ENCODE peak calls at places on chromosomes 13 and 19, in nine cellular contexts. One of them, this sample, is unnamed.

GRCh38 chr13:29886446-29886845 is 36.0 kb upstream of the UBL3 start:
- DNase-seq in prostate gland: no peak
- DNase-seq in mesenchymal stem cell: no peak
- DNase-seq in adrenal gland: no peak
- DNase-seq in SW480: no peak
- DNase-seq in sciatic nerve: no peak
- DNase-seq in mesothelial cell of epicardium: no peak
- DNase-seq in germinal center: no peak
- DNase-seq in NCI-H2029 treated with DMSO at 0.1 percent for 48 hours: no peak
- DNase-seq in this sample: no peak

GRCh38 chr19:17450264-17451075 is 2.0 kb upstream of the TMEM221 start:
- DNase-seq in mesenchymal stem cell: no peak
- DNase-seq in prostate gland: no peak
- DNase-seq in mesothelial cell of epicardium: no peak
- DNase-seq in NCI-H2029 treated with DMSO at 0.1 percent for 48 hours: no peak
- DNase-seq in adrenal gland: no peak
- DNase-seq in germinal center: no peak
- DNase-seq in sciatic nerve: no peak
- DNase-seq in SW480: peak
- DNase-seq in this sample: no peak

GRCh38 chr19:52170863-52171320 is 529 bp downstream of the ZNF836 start:
- DNase-seq in adrenal gland: peak
- DNase-seq in prostate gland: no peak
- DNase-seq in mesothelial cell of epicardium: peak
- DNase-seq in mesenchymal stem cell: peak
- DNase-seq in NCI-H2029 treated with DMSO at 0.1 percent for 48 hours: no peak
- DNase-seq in germinal center: peak
- DNase-seq in SW480: no peak
- DNase-seq in sciatic nerve: peak
- DNase-seq in this sample: peak

GRCh38 chr13:110070046-110070445 is 236.9 kb downstream of the COL4A1 start:
- DNase-seq in SW480: no peak
- DNase-seq in mesothelial cell of epicardium: no peak
- DNase-seq in NCI-H2029 treated with DMSO at 0.1 percent for 48 hours: no peak
- DNase-seq in prostate gland: no peak
- DNase-seq in mesenchymal stem cell: no peak
- DNase-seq in germinal center: no peak
- DNase-seq in sciatic nerve: no peak
- DNase-seq in adrenal gland: no peak
- DNase-seq in this sample: no peak

GRCh38 chr13:102951808-102952207 is 106.0 kb downstream of the ERCC5 start:
- DNase-seq in sciatic nerve: no peak
- DNase-seq in mesothelial cell of epicardium: no peak
- DNase-seq in adrenal gland: no peak
- DNase-seq in mesenchymal stem cell: no peak
- DNase-seq in SW480: no peak
- DNase-seq in NCI-H2029 treated with DMSO at 0.1 percent for 48 hours: no peak
- DNase-seq in prostate gland: no peak
- DNase-seq in germinal center: no peak
- DNase-seq in this sample: no peak

GRCh38 chr19:55368106-55368505 is 2.2 kb downstream of the IL11 start:
- DNase-seq in SW480: no peak
- DNase-seq in NCI-H2029 treated with DMSO at 0.1 percent for 48 hours: no peak
- DNase-seq in sciatic nerve: no peak
- DNase-seq in germinal center: no peak
- DNase-seq in adrenal gland: no peak
- DNase-seq in prostate gland: no peak
- DNase-seq in mesenchymal stem cell: no peak
- DNase-seq in mesothelial cell of epicardium: no peak
- DNase-seq in this sample: no peak

GRCh38 chr19:15779756-15780476 is 7.5 kb upstream of the OR10H5 start:
- DNase-seq in mesenchymal stem cell: no peak
- DNase-seq in SW480: peak
- DNase-seq in adrenal gland: peak
- DNase-seq in sciatic nerve: peak
- DNase-seq in NCI-H2029 treated with DMSO at 0.1 percent for 48 hours: peak
- DNase-seq in germinal center: no peak
- DNase-seq in prostate gland: peak
- DNase-seq in mesothelial cell of epicardium: no peak
- DNase-seq in this sample: peak

GRCh38 chr13:29452773-29453574 is 142.5 kb downstream of the SLC7A1 start:
- DNase-seq in sciatic nerve: no peak
- DNase-seq in mesothelial cell of epicardium: no peak
- DNase-seq in germinal center: no peak
- DNase-seq in SW480: no peak
- DNase-seq in NCI-H2029 treated with DMSO at 0.1 percent for 48 hours: no peak
- DNase-seq in mesenchymal stem cell: no peak
- DNase-seq in adrenal gland: no peak
- DNase-seq in prostate gland: no peak
- DNase-seq in this sample: no peak

GRCh38 chr13:93788456-93788855 is 561.8 kb downstream of the GPC6 start:
- DNase-seq in NCI-H2029 treated with DMSO at 0.1 percent for 48 hours: peak
- DNase-seq in adrenal gland: no peak
- DNase-seq in prostate gland: no peak
- DNase-seq in SW480: no peak
- DNase-seq in sciatic nerve: no peak
- DNase-seq in mesenchymal stem cell: no peak
- DNase-seq in germinal center: no peak
- DNase-seq in mesothelial cell of epicardium: no peak
- DNase-seq in this sample: no peak

GRCh38 chr19:21046489-21046888 is 26.0 kb downstream of the ZNF430 start:
- DNase-seq in mesenchymal stem cell: no peak
- DNase-seq in mesothelial cell of epicardium: no peak
- DNase-seq in SW480: no peak
- DNase-seq in NCI-H2029 treated with DMSO at 0.1 percent for 48 hours: no peak
- DNase-seq in germinal center: no peak
- DNase-seq in prostate gland: no peak
- DNase-seq in adrenal gland: no peak
- DNase-seq in sciatic nerve: no peak
- DNase-seq in this sample: no peak

GRCh38 chr19:30799854-30800755 is 427.9 kb downstream of the ZNF536 start:
- DNase-seq in mesenchymal stem cell: peak
- DNase-seq in sciatic nerve: no peak
- DNase-seq in SW480: peak
- DNase-seq in NCI-H2029 treated with DMSO at 0.1 percent for 48 hours: no peak
- DNase-seq in prostate gland: peak
- DNase-seq in adrenal gland: peak
- DNase-seq in germinal center: peak
- DNase-seq in mesothelial cell of epicardium: peak
- DNase-seq in this sample: peak

GRCh38 chr19:21586341-21587116 is 81.1 kb downstream of the ZNF429 start:
- DNase-seq in germinal center: no peak
- DNase-seq in SW480: no peak
- DNase-seq in prostate gland: peak
- DNase-seq in mesothelial cell of epicardium: peak
- DNase-seq in mesenchymal stem cell: no peak
- DNase-seq in NCI-H2029 treated with DMSO at 0.1 percent for 48 hours: no peak
- DNase-seq in adrenal gland: peak
- DNase-seq in sciatic nerve: no peak
- DNase-seq in this sample: peak

GRCh38 chr13:33057019-33057785 is 41.0 kb downstream of the KL start:
- DNase-seq in prostate gland: no peak
- DNase-seq in NCI-H2029 treated with DMSO at 0.1 percent for 48 hours: no peak
- DNase-seq in mesothelial cell of epicardium: no peak
- DNase-seq in germinal center: peak
- DNase-seq in adrenal gland: no peak
- DNase-seq in SW480: peak
- DNase-seq in mesenchymal stem cell: peak
- DNase-seq in sciatic nerve: peak
- DNase-seq in this sample: no peak

This sample was measured in transverse colon.